ENCODE peak calls at places on chromosomes 13 and 19, in eight cellular contexts. Q is cardiac muscle cell, N is endothelial cell of umbilical vein, D is AG04450, K is upper lobe of right lung, F is stomach, X is mammary epithelial cell, E is pancreas. T is an unnamed sample.

GRCh38 chr13:65913173-65913572 is 1317.0 kb downstream of the PCDH9 start:
- DNase-seq in F (no peak), D (peak), K (no peak), E (no peak), X (peak), Q (no peak), N (peak), T (no peak)

GRCh38 chr13:74681891-74682290 is 547.7 kb upstream of the KLF12 start:
- DNase-seq in D (no peak), K (no peak), X (no peak), E (no peak), Q (no peak), N (no peak), F (no peak), T (no peak)

GRCh38 chr13:31775686-31776085 is 36.4 kb downstream of the RXFP2 start:
- DNase-seq in N (no peak), Q (no peak), K (no peak), E (no peak), F (no peak), X (no peak), D (no peak), T (no peak)

GRCh38 chr19:12733369-12733896 is 1.1 kb downstream of the TRIR start:
- DNase-seq in F (no peak), E (no peak), K (no peak), D (no peak), N (peak), Q (no peak), X (peak), T (peak)

GRCh38 chr13:94427313-94427712 is 52.2 kb downstream of the DCT start:
- DNase-seq in N (no peak), X (no peak), E (no peak), F (no peak), D (no peak), Q (no peak), K (no peak), T (no peak)

GRCh38 chr13:24459234-24459633 is 53.3 kb downstream of the PARP4 start:
- DNase-seq in K (no peak), Q (no peak), F (no peak), E (no peak), X (no peak), N (no peak), D (peak), T (no peak)

GRCh38 chr19:11073568-11073967 is 15.7 kb upstream of the LDLR start:
- DNase-seq in K (no peak), X (no peak), D (no peak), F (no peak), E (no peak), N (no peak), Q (no peak), T (no peak)

GRCh38 chr19:18274776-18275356 is 614 bp upstream of the IQCN start:
- DNase-seq in Q (no peak), N (peak), E (peak), F (peak), D (no peak), X (peak), K (peak), T (peak)

GRCh38 chr13:65032825-65033224 is 2197.3 kb downstream of the PCDH9 start:
- DNase-seq in N (no peak), D (no peak), K (no peak), F (no peak), Q (no peak), X (no peak), E (no peak), T (no peak)

GRCh38 chr19:44955500-44956439 is 590 bp downstream of the CLPTM1 start:
- DNase-seq in Q (peak), E (no peak), F (no peak), X (no peak), K (no peak), D (no peak), N (peak), T (no peak)

GRCh38 chr19:33796164-33797100 is at the start of gene KCTD15:
- DNase-seq in F (peak), Q (peak), X (peak), E (peak), K (peak), N (peak), D (no peak), T (peak)

GRCh38 chr13:27827646-27828045 is 35.4 kb downstream of the GSX1 start:
- DNase-seq in Q (no peak), X (no peak), D (no peak), F (no peak), N (no peak), K (no peak), E (no peak), T (no peak)

GRCh38 chr13:101417043-101417406 is 717 bp upstream of the NALCN start:
- DNase-seq in K (no peak), E (no peak), F (no peak), N (no peak), X (peak), Q (no peak), D (peak), T (no peak)

GRCh38 chr13:77521194-77521593 is 14.3 kb upstream of the SCEL start:
- DNase-seq in Q (no peak), F (no peak), X (peak), D (no peak), K (no peak), N (peak), E (no peak), T (no peak)

GRCh38 chr13:66586489-66586888 is 643.6 kb downstream of the PCDH9 start:
- DNase-seq in N (no peak), X (no peak), F (no peak), E (no peak), D (no peak), Q (no peak), K (no peak), T (no peak)

GRCh38 chr13:100334209-100334608 is 245.3 kb downstream of the PCCA start:
- DNase-seq in X (no peak), F (no peak), E (no peak), D (no peak), N (no peak), K (no peak), Q (no peak), T (no peak)

GRCh38 chr13:26861951-26862350 is 101.4 kb upstream of the GPR12 start:
- DNase-seq in E (no peak), D (no peak), X (no peak), Q (no peak), F (no peak), N (no peak), K (no peak), T (no peak)

GRCh38 chr19:51467864-51468544 is 9.8 kb upstream of the SIGLEC8 start:
- DNase-seq in E (no peak), K (no peak), X (no peak), N (no peak), D (no peak), F (peak), Q (no peak), T (no peak)

GRCh38 chr19:35267818-35268545 is 780 bp upstream of the USF2 start:
- DNase-seq in D (no peak), N (peak), E (peak), Q (peak), F (peak), X (peak), K (peak), T (peak)

GRCh38 chr19:45173816-45174215 is 4.2 kb downstream of the TRAPPC6A start:
- DNase-seq in D (no peak), X (peak), K (no peak), N (no peak), E (no peak), F (no peak), Q (no peak), T (no peak)

GRCh38 chr19:15672580-15673175 is at the start of gene CYP4F12:
- DNase-seq in F (peak), K (peak), D (no peak), X (peak), Q (no peak), E (peak), N (no peak), T (peak)

GRCh38 chr13:73945371-73945770 is 188.8 kb downstream of the KLF12 start:
- DNase-seq in D (no peak), F (no peak), N (no peak), Q (no peak), X (no peak), K (no peak), E (no peak), T (no peak)

GRCh38 chr13:76683168-76683567 is 203.0 kb downstream of the KCTD12 start:
- DNase-seq in F (no peak), Q (no peak), N (no peak), X (no peak), E (no peak), D (no peak), K (no peak), T (no peak)

GRCh38 chr19:31459430-31459829 is 110.2 kb upstream of the TSHZ3 start:
- DNase-seq in K (no peak), N (no peak), Q (no peak), F (no peak), D (no peak), E (no peak), X (no peak), T (no peak)

GRCh38 chr13:82962422-82962821 is 919.9 kb downstream of the SLITRK1 start:
- DNase-seq in K (no peak), D (no peak), N (no peak), F (no peak), E (no peak), X (no peak), Q (no peak), T (no peak)

GRCh38 chr19:54299126-54299498 is 13.9 kb downstream of the LILRA5 start:
- DNase-seq in F (no peak), X (no peak), Q (no peak), N (no peak), E (no peak), K (no peak), D (no peak), T (no peak)

GRCh38 chr13:99875391-99875790 is 96.2 kb downstream of the ZIC5 start:
- DNase-seq in X (no peak), E (no peak), K (no peak), D (no peak), Q (no peak), F (no peak), N (no peak), T (no peak)

GRCh38 chr19:1491114-1491848 is at the start of gene REEP6:
- DNase-seq in Q (no peak), E (no peak), F (no peak), N (no peak), K (no peak), X (no peak), D (no peak), T (no peak)

GRCh38 chr13:24654741-24655140 is 25.5 kb upstream of the ATP12A start:
- DNase-seq in F (no peak), E (no peak), X (no peak), Q (no peak), N (no peak), D (no peak), K (no peak), T (peak)

GRCh38 chr19:13764101-13764807 is at the start of gene MRI1:
- DNase-seq in K (peak), F (peak), Q (peak), N (peak), E (peak), D (no peak), X (peak), T (peak)

GRCh38 chr13:68439821-68440220 is 1209.7 kb upstream of the PCDH9 start:
- DNase-seq in E (no peak), D (no peak), Q (no peak), F (no peak), X (no peak), N (peak), K (no peak), T (no peak)

GRCh38 chr13:113616991-113617749 is 32.6 kb downstream of the TFDP1 start:
- DNase-seq in E (no peak), X (no peak), Q (peak), D (no peak), N (no peak), K (no peak), F (peak), T (no peak)

GRCh38 chr13:40442826-40443225 is 223.6 kb downstream of the FOXO1 start:
- DNase-seq in K (no peak), F (no peak), X (no peak), Q (no peak), N (no peak), D (no peak), E (no peak), T (no peak)

DNA sequence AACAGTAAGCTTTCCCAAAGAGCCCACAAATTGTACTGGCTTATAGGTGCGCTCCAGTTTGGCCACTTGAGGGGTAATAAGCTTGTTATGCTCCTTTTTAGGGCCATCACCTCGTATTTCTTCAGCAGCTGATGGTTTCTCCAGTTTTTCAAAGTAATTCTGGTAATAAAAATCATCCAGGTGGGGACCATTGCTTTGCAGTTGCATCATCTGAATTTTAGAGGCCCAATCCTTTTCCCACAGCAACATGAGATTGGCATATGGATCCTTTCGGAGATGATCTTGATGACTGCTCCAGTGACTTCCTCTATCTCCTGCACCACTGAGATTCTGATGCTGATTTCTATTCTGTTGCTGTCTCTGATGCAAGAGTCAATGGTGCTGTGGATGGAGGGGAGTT is 27.1 kb downstream of the ZNF546 start:
- DNase-seq in K (no peak), Q (no peak), N (no peak), D (no peak), E (no peak), F (no peak), X (no peak), T (no peak)
- H3K4me3 ChIP-seq in K (no peak), Q (no peak), N (no peak), D (no peak), E (no peak), F (no peak), X (no peak), T (no peak)

GRCh38 chr13:89066868-89067466 is 1395.8 kb downstream of the SLITRK5 start:
- DNase-seq in D (no peak), Q (peak), N (no peak), F (no peak), E (peak), K (no peak), X (peak), T (peak)
- TF ChIP-seq CTCF in D (peak), Q (peak), N (no peak), F (no peak), E (peak), K (peak), X (peak), T (peak)

GRCh38 chr13:80048802-80049201 is 292.1 kb downstream of the SPRY2 start:
- DNase-seq in F (peak), N (peak), E (peak), K (peak), Q (peak), X (peak), D (peak), T (peak)
- H3K27ac ChIP-seq in F (peak), N (peak), E (no peak), K (peak), Q (peak), X (peak), D (no peak), T (no peak)

GRCh38 chr13:72431981-72432617 is 295.3 kb downstream of the MZT1 start:
- DNase-seq in N (no peak), K (no peak), Q (no peak), E (no peak), F (no peak), D (no peak), X (no peak), T (no peak)

GRCh38 chr13:72435251-72435650 is 292.2 kb downstream of the MZT1 start:
- DNase-seq in K (no peak), D (no peak), Q (no peak), E (no peak), X (no peak), N (no peak), F (no peak), T (no peak)

GRCh38 chr13:72437458-72437857 is 290.0 kb downstream of the MZT1 start:
- DNase-seq in Q (no peak), F (no peak), X (peak), D (peak), N (no peak), K (no peak), E (no peak), T (no peak)
- H3K4me3 ChIP-seq in Q (no peak), F (no peak), X (no peak), D (no peak), N (no peak), K (no peak), E (no peak), T (no peak)

DNA sequence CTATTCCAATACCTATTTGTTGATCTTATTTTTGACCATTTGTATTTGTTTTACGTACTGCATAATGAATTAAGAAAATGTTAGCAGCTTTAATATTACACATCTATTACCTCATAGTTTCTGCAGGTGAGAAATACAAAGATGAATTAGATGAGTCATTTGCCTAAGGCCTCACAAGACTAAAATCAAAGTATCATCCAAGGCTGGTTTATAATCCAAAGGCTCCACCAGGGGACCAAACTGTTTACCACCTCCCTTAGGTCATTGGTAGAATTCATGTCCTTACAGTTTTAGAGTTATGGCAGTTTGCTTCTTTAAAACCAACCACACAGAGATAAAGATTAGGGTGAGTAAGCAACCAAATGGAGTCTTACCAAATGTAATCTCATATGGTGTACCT is 848.1 kb downstream of the SLITRK6 start:
- DNase-seq in K (no peak), X (peak), Q (no peak), D (no peak), N (no peak), F (no peak), E (no peak), T (no peak)
- TF ChIP-seq CTCF in K (no peak), X (peak), Q (no peak), D (no peak), N (no peak), F (no peak), E (no peak), T (no peak)

DNA sequence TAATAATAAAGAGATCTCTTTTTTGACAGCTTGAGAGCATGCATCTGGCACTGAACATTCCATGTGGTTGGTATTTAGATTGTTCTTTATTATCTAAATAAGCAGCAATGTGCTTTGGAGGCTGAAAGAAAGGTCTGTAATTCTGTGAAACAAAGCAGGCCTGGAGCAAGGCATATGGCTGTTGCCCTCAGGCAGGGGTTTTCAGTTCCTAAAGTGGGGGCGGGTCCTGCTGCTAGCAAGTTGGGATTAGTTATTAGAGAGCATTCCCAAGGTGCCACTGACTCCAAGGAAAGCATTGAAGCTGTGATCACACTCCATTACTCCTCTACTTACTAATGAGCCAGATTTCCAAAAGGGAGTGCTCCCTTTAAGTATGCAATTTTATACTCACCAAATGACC is 432.2 kb downstream of the OLFM4 start:
- DNase-seq in N (no peak), E (no peak), Q (peak), X (no peak), D (no peak), F (no peak), K (no peak), T (no peak)
- H3K27ac ChIP-seq in N (no peak), E (no peak), Q (no peak), X (no peak), D (no peak), F (no peak), K (no peak), T (no peak)

DNA sequence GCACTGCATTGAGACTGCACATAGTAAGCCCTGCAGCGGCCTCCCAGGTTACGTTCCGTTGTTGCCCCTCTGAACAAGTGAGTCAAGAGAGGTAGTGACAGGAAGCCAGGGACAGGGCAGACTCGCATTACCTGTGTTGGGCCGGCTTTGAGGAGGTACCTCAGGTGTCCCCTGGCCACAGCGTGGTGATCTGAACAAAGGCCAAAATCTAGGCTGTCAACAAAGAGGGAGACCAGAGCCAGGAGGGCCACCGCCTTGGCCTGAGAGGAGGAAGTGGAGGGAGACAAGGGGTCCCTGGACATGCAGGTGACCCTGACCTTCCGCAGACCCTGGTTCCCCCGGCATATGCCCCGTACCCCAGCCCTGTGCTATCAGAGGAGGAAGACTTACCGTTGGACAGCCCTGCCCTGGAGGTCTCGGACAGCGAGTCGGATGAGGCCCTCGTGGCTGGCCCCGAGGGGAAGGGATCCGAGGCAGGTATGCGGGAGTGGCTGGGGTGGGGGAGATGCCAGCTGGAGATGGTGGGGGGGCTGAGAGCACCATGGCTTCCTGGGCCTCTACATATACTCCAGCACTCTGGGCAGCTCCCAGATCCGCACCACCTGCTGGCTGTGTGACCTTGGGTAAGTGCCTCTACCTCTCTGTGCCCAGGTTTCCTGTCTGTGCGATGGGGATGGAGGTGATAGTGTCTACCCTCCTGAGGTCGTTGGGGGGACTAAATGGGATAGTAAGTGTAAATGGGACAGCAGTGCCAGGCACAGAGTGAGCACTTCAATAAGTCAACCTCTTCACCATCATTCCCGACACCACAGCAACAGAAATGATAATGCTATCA is 4.8 kb downstream of the SPIB start:
- DNase-seq in X (no peak), N (no peak), Q (no peak), D (no peak), K (no peak), F (no peak), E (no peak), T (no peak)
- H3K4me3 ChIP-seq in X (no peak), N (no peak), Q (no peak), D (no peak), K (no peak), F (no peak), E (no peak), T (no peak)

GRCh38 chr19:7869910-7870511 is 4.2 kb downstream of the PRR36 start:
- DNase-seq in D (no peak), F (peak), Q (peak), X (peak), K (peak), E (peak), N (peak), T (peak)

GRCh38 chr19:7868326-7868670 is 5.9 kb downstream of the PRR36 start:
- DNase-seq in N (no peak), F (peak), D (no peak), K (no peak), Q (no peak), E (no peak), X (no peak), T (no peak)

GRCh38 chr19:7869453-7869909 is 4.7 kb downstream of the PRR36 start:
- DNase-seq in N (peak), D (no peak), X (peak), F (peak), Q (peak), E (peak), K (peak), T (peak)

GRCh38 chr19:7867092-7867844 is 6.9 kb downstream of the PRR36 start:
- DNase-seq in D (no peak), E (no peak), N (no peak), X (no peak), Q (no peak), K (no peak), F (no peak), T (no peak)

GRCh38 chr19:7868671-7869452 is 5.3 kb downstream of the PRR36 start:
- DNase-seq in E (peak), Q (peak), K (peak), F (peak), X (peak), N (peak), D (no peak), T (peak)
- TF ChIP-seq CTCF in E (peak), Q (peak), K (peak), F (no peak), X (peak), N (peak), D (peak), T (peak)

GRCh38 chr19:4816388-4817165 is 14.9 kb downstream of the TICAM1 start:
- DNase-seq in Q (no peak), E (peak), N (no peak), F (no peak), K (no peak), D (no peak), X (no peak), T (no peak)
- H3K27ac ChIP-seq in Q (no peak), E (no peak), N (no peak), F (peak), K (peak), D (no peak), X (no peak), T (no peak)

T was measured in colonic mucosa.